ENCODE peak calls at places on chromosomes 12 and 14, in ten cellular contexts. Y is Peyer's patch; M is testis; R is tibial artery; Q is pancreas; I is H9; D is CD8-positive, alpha-beta memory T cell; X is PC-9; L is left ventricle myocardium inferior; Z is IMR-90. V is an unnamed sample. For H3K4me1 and H3K27me3, the result is how much of the 10 kb centered on the place peaks cover.

GRCh38 chr12:54601841-54602240 is 13.4 kb upstream of the PPP1R1A start:
- DNase-seq in D (no peak), X (no peak), Z (no peak), M (no peak), Y (no peak), R (peak), I (peak), L (no peak), Q (no peak), V (no peak)

GRCh38 chr12:102917026-102917787 is at the start of gene PAH:
- DNase-seq in D (peak), Z (no peak), Y (peak), L (no peak), R (no peak), Q (peak), X (no peak), M (peak), I (peak), V (no peak)

GRCh38 chr14:74018029-74018703 is 922 bp downstream of the ENTPD5 start:
- DNase-seq in M (no peak), R (no peak), Q (no peak), Y (no peak), I (no peak), L (no peak), X (peak), Z (peak), D (no peak), V (no peak)

GRCh38 chr14:26132061-26132460 is 465.8 kb downstream of the NOVA1 start:
- DNase-seq in Q (no peak), I (no peak), M (no peak), Y (no peak), D (no peak), R (no peak), X (no peak), L (no peak), Z (no peak), V (no peak)

GRCh38 chr12:5619628-5620027 is 187.7 kb downstream of the NTF3 start:
- DNase-seq in R (no peak), L (no peak), X (no peak), Y (no peak), D (no peak), I (peak), M (peak), Z (no peak), Q (no peak), V (no peak)

GRCh38 chr12:122834229-122834920 is 882 bp upstream of the HIP1R start:
- DNase-seq in X (peak), I (peak), Q (no peak), D (no peak), Z (peak), L (no peak), M (peak), R (peak), Y (peak), V (peak)

GRCh38 chr14:22748691-22749090 is 17.8 kb upstream of the OXA1L start:
- DNase-seq in D (no peak), Y (no peak), L (no peak), R (no peak), I (no peak), X (no peak), Z (no peak), M (no peak), Q (no peak), V (no peak)

GRCh38 chr12:122021193-122021821 is 377 bp upstream of the BCL7A start:
- DNase-seq in I (peak), M (peak), Q (peak), Z (no peak), D (no peak), L (peak), R (peak), Y (no peak), X (no peak), V (peak)

GRCh38 chr14:58455593-58456265 is 28.2 kb downstream of the KIAA0586 start:
- DNase-seq in R (no peak), D (no peak), Y (no peak), L (no peak), Z (peak), I (no peak), X (peak), Q (no peak), M (no peak), V (no peak)

GRCh38 chr14:93655078-93655750 is 133.1 kb downstream of the PRIMA1 start:
- DNase-seq in X (no peak), R (no peak), L (no peak), I (peak), D (no peak), Q (peak), Y (no peak), M (peak), Z (peak), V (no peak)

GRCh38 chr14:71610797-71611196 is 321.4 kb upstream of the RGS6 start:
- DNase-seq in L (no peak), D (no peak), X (no peak), Y (no peak), I (no peak), R (no peak), M (no peak), Q (no peak), Z (no peak), V (no peak)

GRCh38 chr12:6925543-6926279 is 2.0 kb upstream of the ATN1 start:
- DNase-seq in R (peak), Y (no peak), D (no peak), Z (peak), X (peak), I (peak), M (peak), Q (peak), L (peak), V (peak)

GRCh38 chr14:30855345-30856037 is 18.9 kb upstream of the COCH start:
- DNase-seq in D (no peak), R (no peak), X (no peak), Z (no peak), M (no peak), Q (no peak), Y (no peak), L (no peak), I (no peak), V (no peak)

GRCh38 chr12:49808686-49809368 is 19.4 kb downstream of the NCKAP5L start:
- DNase-seq in Y (no peak), M (peak), X (no peak), I (no peak), R (peak), Z (peak), D (no peak), L (peak), Q (no peak), V (no peak)

GRCh38 chr12:54970741-54971140 is 13.8 kb downstream of the TESPA1 start:
- DNase-seq in Y (no peak), R (no peak), X (no peak), D (no peak), M (no peak), Z (no peak), Q (no peak), I (no peak), L (no peak), V (no peak)

GRCh38 chr14:86847176-86847575 is 1145.8 kb downstream of the GALC start:
- DNase-seq in R (no peak), D (no peak), X (no peak), I (no peak), M (no peak), L (no peak), Q (no peak), Z (peak), Y (no peak), V (no peak)

GRCh38 chr12:41485203-41485602 is 297.1 kb downstream of the PDZRN4 start:
- DNase-seq in M (no peak), Z (no peak), D (no peak), R (no peak), L (no peak), Q (no peak), X (no peak), I (no peak), Y (no peak), V (no peak)

GRCh38 chr12:52087961-52088820 is 8.7 kb downstream of the SMIM41 start:
- DNase-seq in X (no peak), Q (no peak), M (no peak), D (no peak), Z (no peak), Y (peak), I (no peak), R (no peak), L (no peak), V (no peak)

GRCh38 chr12:68080577-68080976 is 79.0 kb downstream of the IFNG start:
- DNase-seq in Y (no peak), D (peak), M (no peak), Z (no peak), X (no peak), Q (no peak), L (no peak), R (no peak), I (peak), V (no peak)

GRCh38 chr14:47678993-47679392 is 3.6 kb upstream of the MDGA2 start:
- DNase-seq in L (no peak), R (no peak), X (no peak), M (no peak), D (no peak), Y (no peak), Q (no peak), I (peak), Z (no peak), V (no peak)

GRCh38 chr12:54018608-54018984 is 9.6 kb upstream of the HOXC6 start:
- DNase-seq in Q (no peak), L (no peak), D (no peak), R (peak), M (peak), I (no peak), Y (no peak), X (no peak), Z (no peak), V (no peak)

DNA sequence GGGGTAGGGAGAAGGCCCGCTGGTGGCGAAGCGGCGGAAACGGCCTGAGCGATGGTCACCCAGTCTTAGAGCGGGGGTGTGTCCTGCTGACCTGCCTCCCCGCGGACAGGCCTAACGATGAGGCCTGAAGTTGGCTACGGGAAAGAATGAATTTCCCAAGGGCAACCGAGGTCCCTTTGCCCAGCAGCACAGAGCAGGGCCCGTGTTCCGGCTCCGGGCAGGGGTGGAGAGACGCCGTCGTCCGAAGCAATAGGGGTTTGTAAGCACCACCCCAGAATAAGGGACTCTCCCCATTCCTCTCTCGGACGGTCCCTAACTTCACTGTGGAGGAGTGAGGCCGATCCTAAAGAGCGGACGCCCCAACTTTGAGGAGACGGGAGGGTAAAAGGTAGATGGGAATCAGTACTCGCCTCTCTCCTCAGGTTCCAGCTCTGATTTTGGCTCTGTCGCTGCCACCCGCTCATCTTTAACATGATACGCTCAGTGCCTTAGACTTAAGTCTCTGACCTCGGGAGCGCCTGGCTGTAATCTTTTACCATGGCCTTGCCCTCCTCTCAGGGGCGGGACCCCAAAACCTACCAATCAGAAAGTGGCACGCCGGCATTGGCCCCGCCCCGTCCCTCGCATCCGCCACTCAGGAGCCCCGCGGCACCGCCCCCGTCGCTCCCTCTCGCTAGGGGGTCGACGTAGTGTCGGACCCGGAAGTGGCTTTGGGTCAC is at the start of gene DDIT3:
- DNase-seq in I (peak), X (peak), M (peak), D (peak), R (peak), Z (peak), L (peak), Y (peak), Q (peak), V (peak)
- H3K4me1 ChIP-seq in I (under half), X (under half), M (under half), D (half or more), R (half or more), Z (under half), L (half or more), Y (under half), Q (under half), V (under half)

GRCh38 chr12:88108021-88108420 is 33.9 kb downstream of the CEP290 start:
- DNase-seq in Y (no peak), Z (peak), X (no peak), D (no peak), I (no peak), R (no peak), Q (no peak), L (no peak), M (no peak), V (no peak)
- H3K27ac ChIP-seq in Y (no peak), Z (no peak), X (no peak), D (no peak), I (no peak), R (no peak), Q (no peak), L (no peak), M (no peak), V (no peak)

DNA sequence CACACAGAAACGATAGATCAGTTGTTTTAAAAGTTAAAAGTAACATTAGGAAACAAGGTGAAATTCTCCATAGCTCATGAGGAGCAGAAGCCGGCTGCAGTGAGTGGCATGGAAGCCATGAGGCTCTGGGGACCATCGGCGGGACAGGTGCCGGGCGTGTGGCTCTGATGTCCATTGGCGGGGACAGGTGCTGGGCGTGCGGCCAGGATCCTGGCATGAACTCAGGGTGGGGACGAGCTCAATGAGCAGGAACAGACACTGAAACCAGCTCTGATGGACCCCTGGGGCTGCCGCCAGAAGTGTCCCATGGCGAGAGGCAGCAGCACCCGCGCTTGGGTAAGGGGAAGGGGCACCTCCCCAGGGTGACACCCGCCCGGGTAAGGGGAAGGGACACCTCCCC is 75.1 kb downstream of the NOC4L start:
- DNase-seq in X (no peak), Q (no peak), L (no peak), D (no peak), Z (no peak), R (peak), I (no peak), Y (no peak), M (no peak), V (no peak)
- H3K27me3 ChIP-seq in X (half or more), Q (under half), L (half or more), D (under half), Z (under half), R (under half), I (under half), Y (under half), M (under half), V (under half)

DNA sequence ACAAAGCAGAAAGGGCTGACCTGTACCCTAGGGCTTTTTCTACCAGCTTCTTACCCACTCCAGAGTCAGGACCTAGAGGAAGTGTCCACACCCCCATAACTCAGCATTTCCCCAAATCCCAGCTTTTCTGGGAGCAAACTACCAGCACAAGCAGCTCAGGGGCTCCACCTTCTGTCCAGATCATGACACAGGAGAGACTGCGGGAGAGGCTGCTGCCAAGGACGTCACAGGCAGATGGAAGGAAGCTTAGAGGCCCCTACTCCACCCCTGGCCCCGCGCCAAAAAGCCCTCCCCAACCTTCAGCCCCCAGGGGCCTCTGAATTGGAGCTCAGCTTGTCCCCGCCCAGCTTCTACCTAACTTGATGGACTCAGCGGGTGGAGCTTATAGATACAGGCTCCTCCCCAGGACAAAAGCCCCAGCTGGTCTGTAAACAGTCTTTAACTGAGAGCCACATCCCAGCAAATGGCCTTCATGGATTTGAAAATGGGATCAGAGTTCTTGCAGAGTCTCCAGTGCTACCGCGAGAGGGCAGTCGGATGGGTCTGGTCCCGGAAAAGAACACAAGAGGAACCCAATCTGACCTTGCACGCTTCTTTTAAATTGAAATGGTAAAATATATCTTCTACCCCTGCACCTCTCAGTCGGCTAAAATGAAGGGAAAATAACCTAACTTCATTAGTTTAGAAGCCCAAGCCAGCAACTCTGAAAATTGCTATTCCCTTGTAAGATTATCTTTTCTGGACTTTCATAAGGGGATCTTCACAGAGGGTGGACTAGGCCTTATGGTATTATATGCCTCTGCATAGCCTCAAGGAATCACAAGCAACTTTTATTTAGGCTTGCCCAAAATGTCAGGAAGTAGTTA is 6.8 kb upstream of the BAZ2A start:
- DNase-seq in D (peak), Q (peak), Z (peak), X (peak), I (peak), Y (peak), M (peak), R (peak), L (peak), V (peak)
- H3K4me1 ChIP-seq in D (half or more), Q (under half), Z (under half), X (under half), I (under half), Y (under half), M (under half), R (under half), L (half or more), V (under half)

DNA sequence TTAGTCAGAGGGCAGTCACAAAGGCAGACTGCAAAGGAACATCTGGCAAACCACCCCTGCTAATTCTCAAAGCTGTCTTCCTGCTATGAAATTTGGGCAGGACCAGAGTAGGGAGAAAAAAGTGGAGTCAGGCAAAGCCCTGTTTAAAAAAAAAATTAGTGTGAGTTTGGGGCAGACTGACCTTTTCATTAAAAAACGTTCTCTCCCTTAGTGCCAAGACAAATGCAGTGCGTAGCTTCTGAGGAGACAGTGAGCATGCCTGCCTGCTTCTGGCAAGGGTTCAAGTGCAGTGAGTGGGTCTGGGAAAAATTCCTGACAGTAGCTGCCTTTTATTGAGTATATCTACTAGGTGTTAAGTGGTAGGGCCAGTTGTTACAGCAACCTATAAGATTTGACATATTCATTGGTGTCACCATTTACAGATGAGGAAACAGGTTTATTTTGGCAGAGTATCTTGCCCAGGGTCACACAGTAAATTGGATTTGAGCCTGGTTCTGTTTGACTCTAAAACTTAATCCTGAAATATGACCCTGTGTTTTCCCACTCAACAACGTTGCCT is 72.5 kb downstream of the PAPOLA start:
- DNase-seq in X (no peak), Z (peak), D (no peak), I (no peak), R (no peak), L (no peak), M (no peak), Q (peak), Y (no peak), V (no peak)
- H3K27ac ChIP-seq in X (no peak), Z (no peak), D (no peak), I (no peak), R (no peak), L (no peak), M (no peak), Q (peak), Y (no peak), V (no peak)

V was measured in aorta.